ENCODE peak calls at places on chromosomes 12 and 14, in nine cellular contexts. One of them, this sample, is unnamed.

GRCh38 chr12:42729532-42729895 is 140.0 kb upstream of the PRICKLE1 start:
- DNase-seq in BJ: no peak
- DNase-seq in mucosa of descending colon: no peak
- DNase-seq in cardiac fibroblast: no peak
- DNase-seq in vagina: no peak
- DNase-seq in prostate gland: peak
- DNase-seq in bronchial epithelial cell: peak
- DNase-seq in left lung: no peak
- DNase-seq in lower leg skin: no peak
- DNase-seq in this sample: no peak

GRCh38 chr14:95322646-95323045 is 2.9 kb upstream of the CLMN start:
- DNase-seq in BJ: no peak
- DNase-seq in mucosa of descending colon: no peak
- DNase-seq in cardiac fibroblast: no peak
- DNase-seq in vagina: no peak
- DNase-seq in prostate gland: no peak
- DNase-seq in bronchial epithelial cell: peak
- DNase-seq in left lung: no peak
- DNase-seq in lower leg skin: no peak
- DNase-seq in this sample: no peak

GRCh38 chr12:53182836-53183235 is 2.1 kb upstream of the CSAD start:
- DNase-seq in BJ: no peak
- DNase-seq in mucosa of descending colon: no peak
- DNase-seq in cardiac fibroblast: no peak
- DNase-seq in vagina: no peak
- DNase-seq in prostate gland: no peak
- DNase-seq in bronchial epithelial cell: peak
- DNase-seq in left lung: no peak
- DNase-seq in lower leg skin: no peak
- DNase-seq in this sample: no peak

GRCh38 chr14:88384653-88385205 is 728 bp upstream of the SPATA7 start:
- DNase-seq in BJ: no peak
- DNase-seq in mucosa of descending colon: no peak
- DNase-seq in cardiac fibroblast: peak
- DNase-seq in vagina: no peak
- DNase-seq in prostate gland: no peak
- DNase-seq in bronchial epithelial cell: peak
- DNase-seq in left lung: no peak
- DNase-seq in lower leg skin: no peak
- DNase-seq in this sample: no peak

GRCh38 chr12:128387811-128388422 is 120.9 kb downstream of the TMEM132C start:
- DNase-seq in BJ: no peak
- DNase-seq in mucosa of descending colon: peak
- DNase-seq in cardiac fibroblast: peak
- DNase-seq in vagina: no peak
- DNase-seq in prostate gland: no peak
- DNase-seq in bronchial epithelial cell: no peak
- DNase-seq in left lung: no peak
- DNase-seq in lower leg skin: no peak
- DNase-seq in this sample: no peak

GRCh38 chr12:122142857-122143256 is 31.2 kb downstream of the IL31 start:
- DNase-seq in BJ: no peak
- DNase-seq in mucosa of descending colon: no peak
- DNase-seq in cardiac fibroblast: no peak
- DNase-seq in vagina: no peak
- DNase-seq in prostate gland: no peak
- DNase-seq in bronchial epithelial cell: no peak
- DNase-seq in left lung: no peak
- DNase-seq in lower leg skin: no peak
- DNase-seq in this sample: no peak

GRCh38 chr14:75979641-75980422 is 2.0 kb downstream of the TGFB3 start:
- DNase-seq in BJ: no peak
- DNase-seq in mucosa of descending colon: no peak
- DNase-seq in cardiac fibroblast: peak
- DNase-seq in vagina: no peak
- DNase-seq in prostate gland: no peak
- DNase-seq in bronchial epithelial cell: no peak
- DNase-seq in left lung: peak
- DNase-seq in lower leg skin: peak
- DNase-seq in this sample: no peak

GRCh38 chr12:72281145-72281544 is 9.0 kb downstream of the TRHDE start:
- DNase-seq in BJ: no peak
- DNase-seq in mucosa of descending colon: no peak
- DNase-seq in cardiac fibroblast: no peak
- DNase-seq in vagina: no peak
- DNase-seq in prostate gland: no peak
- DNase-seq in bronchial epithelial cell: no peak
- DNase-seq in left lung: no peak
- DNase-seq in lower leg skin: no peak
- DNase-seq in this sample: no peak

GRCh38 chr12:92208613-92209121 is 63.0 kb upstream of the BTG1 start:
- DNase-seq in BJ: no peak
- DNase-seq in mucosa of descending colon: no peak
- DNase-seq in cardiac fibroblast: peak
- DNase-seq in vagina: no peak
- DNase-seq in prostate gland: no peak
- DNase-seq in bronchial epithelial cell: peak
- DNase-seq in left lung: no peak
- DNase-seq in lower leg skin: no peak
- DNase-seq in this sample: no peak

GRCh38 chr12:48009471-48009870 is 5.2 kb upstream of the COL2A1 start:
- DNase-seq in BJ: no peak
- DNase-seq in mucosa of descending colon: no peak
- DNase-seq in cardiac fibroblast: no peak
- DNase-seq in vagina: no peak
- DNase-seq in prostate gland: no peak
- DNase-seq in bronchial epithelial cell: no peak
- DNase-seq in left lung: no peak
- DNase-seq in lower leg skin: no peak
- DNase-seq in this sample: no peak

GRCh38 chr12:93316623-93316971 is 61.1 kb upstream of the NUDT4 start:
- DNase-seq in BJ: no peak
- DNase-seq in mucosa of descending colon: no peak
- DNase-seq in cardiac fibroblast: no peak
- DNase-seq in vagina: no peak
- DNase-seq in prostate gland: no peak
- DNase-seq in bronchial epithelial cell: no peak
- DNase-seq in left lung: no peak
- DNase-seq in lower leg skin: no peak
- DNase-seq in this sample: no peak

GRCh38 chr12:113805673-113806072 is 160.5 kb downstream of the RBM19 start:
- DNase-seq in BJ: no peak
- DNase-seq in mucosa of descending colon: no peak
- DNase-seq in cardiac fibroblast: no peak
- DNase-seq in vagina: no peak
- DNase-seq in prostate gland: no peak
- DNase-seq in bronchial epithelial cell: no peak
- DNase-seq in left lung: no peak
- DNase-seq in lower leg skin: no peak
- DNase-seq in this sample: no peak

GRCh38 chr14:52888159-52888558 is 62.7 kb downstream of the FERMT2 start:
- DNase-seq in BJ: no peak
- DNase-seq in mucosa of descending colon: no peak
- DNase-seq in cardiac fibroblast: no peak
- DNase-seq in vagina: no peak
- DNase-seq in prostate gland: no peak
- DNase-seq in bronchial epithelial cell: no peak
- DNase-seq in left lung: no peak
- DNase-seq in lower leg skin: no peak
- DNase-seq in this sample: no peak
- TF ChIP-seq CTCF in BJ: no peak
- TF ChIP-seq CTCF in mucosa of descending colon: no peak
- TF ChIP-seq CTCF in cardiac fibroblast: no peak
- TF ChIP-seq CTCF in vagina: no peak
- TF ChIP-seq CTCF in prostate gland: no peak
- TF ChIP-seq CTCF in bronchial epithelial cell: no peak
- TF ChIP-seq CTCF in left lung: no peak
- TF ChIP-seq CTCF in lower leg skin: no peak
- TF ChIP-seq CTCF in this sample: no peak

GRCh38 chr12:74148849-74149248 is 388.8 kb upstream of the ATXN7L3B start:
- DNase-seq in BJ: no peak
- DNase-seq in mucosa of descending colon: no peak
- DNase-seq in cardiac fibroblast: no peak
- DNase-seq in vagina: no peak
- DNase-seq in prostate gland: no peak
- DNase-seq in bronchial epithelial cell: no peak
- DNase-seq in left lung: no peak
- DNase-seq in lower leg skin: no peak
- DNase-seq in this sample: no peak

GRCh38 chr12:74152370-74152769 is 385.3 kb upstream of the ATXN7L3B start:
- DNase-seq in BJ: no peak
- DNase-seq in mucosa of descending colon: no peak
- DNase-seq in cardiac fibroblast: no peak
- DNase-seq in vagina: no peak
- DNase-seq in prostate gland: no peak
- DNase-seq in bronchial epithelial cell: no peak
- DNase-seq in left lung: no peak
- DNase-seq in lower leg skin: no peak
- DNase-seq in this sample: no peak
- H3K4me3 ChIP-seq in BJ: no peak
- H3K4me3 ChIP-seq in mucosa of descending colon: no peak
- H3K4me3 ChIP-seq in cardiac fibroblast: no peak
- H3K4me3 ChIP-seq in vagina: no peak
- H3K4me3 ChIP-seq in prostate gland: no peak
- H3K4me3 ChIP-seq in bronchial epithelial cell: no peak
- H3K4me3 ChIP-seq in left lung: no peak
- H3K4me3 ChIP-seq in lower leg skin: no peak
- H3K4me3 ChIP-seq in this sample: no peak

GRCh38 chr12:94584370-94584769 is 66.0 kb downstream of the TMCC3 start:
- DNase-seq in BJ: no peak
- DNase-seq in mucosa of descending colon: no peak
- DNase-seq in cardiac fibroblast: no peak
- DNase-seq in vagina: no peak
- DNase-seq in prostate gland: no peak
- DNase-seq in bronchial epithelial cell: no peak
- DNase-seq in left lung: no peak
- DNase-seq in lower leg skin: no peak
- DNase-seq in this sample: no peak
- TF ChIP-seq CTCF in BJ: no peak
- TF ChIP-seq CTCF in mucosa of descending colon: no peak
- TF ChIP-seq CTCF in cardiac fibroblast: no peak
- TF ChIP-seq CTCF in vagina: no peak
- TF ChIP-seq CTCF in prostate gland: no peak
- TF ChIP-seq CTCF in bronchial epithelial cell: no peak
- TF ChIP-seq CTCF in left lung: no peak
- TF ChIP-seq CTCF in lower leg skin: no peak
- TF ChIP-seq CTCF in this sample: no peak

GRCh38 chr14:22567437-22567836 is 21.6 kb downstream of the DAD1 start:
- DNase-seq in BJ: no peak
- DNase-seq in mucosa of descending colon: no peak
- DNase-seq in cardiac fibroblast: no peak
- DNase-seq in vagina: no peak
- DNase-seq in prostate gland: no peak
- DNase-seq in bronchial epithelial cell: no peak
- DNase-seq in left lung: no peak
- DNase-seq in lower leg skin: no peak
- DNase-seq in this sample: no peak
- H3K4me3 ChIP-seq in BJ: no peak
- H3K4me3 ChIP-seq in mucosa of descending colon: no peak
- H3K4me3 ChIP-seq in cardiac fibroblast: no peak
- H3K4me3 ChIP-seq in vagina: no peak
- H3K4me3 ChIP-seq in prostate gland: no peak
- H3K4me3 ChIP-seq in bronchial epithelial cell: no peak
- H3K4me3 ChIP-seq in left lung: no peak
- H3K4me3 ChIP-seq in lower leg skin: no peak
- H3K4me3 ChIP-seq in this sample: no peak

GRCh38 chr12:12017798-12018197 is 52.9 kb upstream of the BCL2L14 start:
- DNase-seq in BJ: no peak
- DNase-seq in mucosa of descending colon: no peak
- DNase-seq in cardiac fibroblast: peak
- DNase-seq in vagina: no peak
- DNase-seq in prostate gland: no peak
- DNase-seq in bronchial epithelial cell: no peak
- DNase-seq in left lung: no peak
- DNase-seq in lower leg skin: no peak
- DNase-seq in this sample: no peak
- TF ChIP-seq CTCF in BJ: no peak
- TF ChIP-seq CTCF in mucosa of descending colon: no peak
- TF ChIP-seq CTCF in cardiac fibroblast: no peak
- TF ChIP-seq CTCF in vagina: no peak
- TF ChIP-seq CTCF in prostate gland: no peak
- TF ChIP-seq CTCF in bronchial epithelial cell: no peak
- TF ChIP-seq CTCF in left lung: no peak
- TF ChIP-seq CTCF in lower leg skin: no peak
- TF ChIP-seq CTCF in this sample: no peak

GRCh38 chr12:94770397-94770759 is 120.0 kb upstream of the TMCC3 start:
- DNase-seq in BJ: no peak
- DNase-seq in mucosa of descending colon: no peak
- DNase-seq in cardiac fibroblast: no peak
- DNase-seq in vagina: no peak
- DNase-seq in prostate gland: no peak
- DNase-seq in bronchial epithelial cell: no peak
- DNase-seq in left lung: no peak
- DNase-seq in lower leg skin: no peak
- DNase-seq in this sample: no peak
- H3K4me3 ChIP-seq in BJ: no peak
- H3K4me3 ChIP-seq in mucosa of descending colon: no peak
- H3K4me3 ChIP-seq in cardiac fibroblast: no peak
- H3K4me3 ChIP-seq in vagina: no peak
- H3K4me3 ChIP-seq in prostate gland: no peak
- H3K4me3 ChIP-seq in bronchial epithelial cell: no peak
- H3K4me3 ChIP-seq in left lung: no peak
- H3K4me3 ChIP-seq in lower leg skin: no peak
- H3K4me3 ChIP-seq in this sample: no peak